ENCODE peak calls at places on chromosomes 3 and 15, in six cellular contexts. Z is astrocyte, F is PC-3, R is GM23338, C is MM.1S, U is HCT116. Q is an unnamed sample.

GRCh38 chr3:134937256-134938023 is 142.4 kb downstream of the EPHB1 start:
- DNase-seq in F (no peak), R (peak), Z (no peak), U (no peak), C (no peak), Q (no peak)

GRCh38 chr3:112319516-112320276 is 13.3 kb upstream of the CD200 start:
- DNase-seq in U (no peak), C (no peak), R (no peak), Z (no peak), F (no peak), Q (no peak)

GRCh38 chr3:52153389-52154096 is 680 bp downstream of the POC1A start:
- DNase-seq in U (peak), C (peak), R (peak), Z (no peak), F (peak), Q (peak)

GRCh38 chr3:151199569-151200438 is 3.2 kb downstream of the GPR171 start:
- DNase-seq in F (no peak), C (no peak), Z (no peak), U (no peak), R (no peak), Q (no peak)

GRCh38 chr15:88187195-88187594 is 69.3 kb downstream of the NTRK3 start:
- DNase-seq in C (peak), Z (no peak), U (no peak), R (no peak), F (peak), Q (no peak)

GRCh38 chr3:126149960-126150515 is 30.3 kb downstream of the ALDH1L1 start:
- DNase-seq in U (no peak), F (no peak), R (no peak), Z (no peak), C (no peak), Q (no peak)

GRCh38 chr3:76010252-76010651 is 224.9 kb upstream of the ZNF717 start:
- DNase-seq in Z (no peak), F (no peak), U (no peak), C (no peak), R (no peak), Q (no peak)

GRCh38 chr3:96760956-96761355 is 53.4 kb upstream of the EPHA6 start:
- DNase-seq in C (no peak), U (no peak), F (no peak), Z (no peak), R (no peak), Q (no peak)

GRCh38 chr3:59425942-59426341 is 376.1 kb upstream of the CFAP20DC start:
- DNase-seq in C (peak), F (no peak), R (no peak), Z (no peak), U (no peak), Q (no peak)

GRCh38 chr3:134388748-134389485 is 14.7 kb upstream of the AMOTL2 start:
- DNase-seq in F (no peak), U (no peak), Z (no peak), C (no peak), R (no peak), Q (no peak)

GRCh38 chr3:133531981-133532380 is 41.5 kb upstream of the CDV3 start:
- DNase-seq in U (no peak), Z (peak), F (no peak), C (no peak), R (no peak), Q (no peak)

GRCh38 chr3:197366301-197367044 is 68.1 kb upstream of the DLG1 start:
- DNase-seq in R (no peak), C (no peak), Z (peak), F (peak), U (no peak), Q (no peak)

GRCh38 chr3:114471478-114471877 is 177.7 kb downstream of the TIGIT start:
- DNase-seq in C (no peak), F (no peak), U (no peak), R (no peak), Z (no peak), Q (no peak)

GRCh38 chr15:61841461-61841860 is 218.8 kb downstream of the VPS13C start:
- DNase-seq in Z (no peak), F (no peak), C (peak), U (no peak), R (no peak), Q (no peak)

GRCh38 chr15:78321041-78321570 is 19.0 kb upstream of the CRABP1 start:
- DNase-seq in F (no peak), U (no peak), R (peak), C (no peak), Z (no peak), Q (no peak)

GRCh38 chr3:122786067-122786466 is 7.6 kb downstream of the HSPBAP1 start:
- DNase-seq in Z (peak), R (no peak), C (no peak), F (peak), U (no peak), Q (no peak)

GRCh38 chr3:116020495-116020894 is 397.2 kb downstream of the GAP43 start:
- DNase-seq in R (no peak), U (no peak), F (no peak), Z (peak), C (no peak), Q (no peak)

GRCh38 chr15:86550075-86550474 is 470.4 kb downstream of the AGBL1 start:
- DNase-seq in F (no peak), U (no peak), R (no peak), C (no peak), Z (no peak), Q (no peak)

GRCh38 chr15:45522179-45522930 is at the start of gene SLC30A4:
- DNase-seq in R (peak), Z (peak), U (no peak), F (peak), C (peak), Q (peak)

GRCh38 chr3:102180291-102180931 is 254.4 kb upstream of the ZPLD1 start:
- DNase-seq in U (no peak), Z (peak), C (no peak), F (peak), R (no peak), Q (no peak)

GRCh38 chr15:82114660-82115059 is 68.8 kb upstream of the MEX3B start:
- DNase-seq in F (no peak), Z (no peak), U (no peak), R (no peak), C (no peak), Q (no peak)

GRCh38 chr15:62559049-62559733 is 394.1 kb upstream of the C2CD4B start:
- DNase-seq in U (no peak), F (no peak), Z (peak), R (no peak), C (no peak), Q (no peak)

GRCh38 chr15:89111961-89112340 is 23.7 kb downstream of the ABHD2 start:
- DNase-seq in U (no peak), F (no peak), R (no peak), C (no peak), Z (no peak), Q (no peak)

GRCh38 chr3:32452009-32452408 is 50.6 kb downstream of the CMTM6 start:
- DNase-seq in R (no peak), F (no peak), C (no peak), Z (no peak), U (no peak), Q (no peak)

GRCh38 chr15:79535536-79535935 is 103.4 kb downstream of the MINAR1 start:
- DNase-seq in F (no peak), Z (peak), U (no peak), R (no peak), C (no peak), Q (no peak)

GRCh38 chr15:66293419-66294156 is at the start of gene DIS3L:
- DNase-seq in R (peak), C (peak), Z (peak), U (no peak), F (peak), Q (peak)

GRCh38 chr3:185729335-185729715 is 95.5 kb downstream of the IGF2BP2 start:
- DNase-seq in F (peak), R (no peak), U (no peak), C (no peak), Z (peak), Q (no peak)

GRCh38 chr15:42140383-42141070 is 15.9 kb downstream of the PLA2G4F start:
- DNase-seq in F (no peak), U (no peak), C (no peak), Z (no peak), R (no peak), Q (no peak)

GRCh38 chr15:88115529-88116152 is 140.9 kb downstream of the NTRK3 start:
- DNase-seq in C (no peak), R (no peak), U (no peak), Z (peak), F (no peak), Q (no peak)

GRCh38 chr3:140113983-140114923 is 179.3 kb downstream of the CLSTN2 start:
- DNase-seq in U (no peak), R (no peak), Z (no peak), F (no peak), C (no peak), Q (no peak)

GRCh38 chr3:188689101-188689574 is 482.6 kb upstream of the TPRG1 start:
- DNase-seq in U (no peak), R (no peak), Z (peak), C (no peak), F (no peak), Q (no peak)

GRCh38 chr3:19384868-19385267 is 236.6 kb downstream of the KCNH8 start:
- DNase-seq in R (no peak), Z (no peak), C (peak), F (no peak), U (no peak), Q (no peak)

DNA sequence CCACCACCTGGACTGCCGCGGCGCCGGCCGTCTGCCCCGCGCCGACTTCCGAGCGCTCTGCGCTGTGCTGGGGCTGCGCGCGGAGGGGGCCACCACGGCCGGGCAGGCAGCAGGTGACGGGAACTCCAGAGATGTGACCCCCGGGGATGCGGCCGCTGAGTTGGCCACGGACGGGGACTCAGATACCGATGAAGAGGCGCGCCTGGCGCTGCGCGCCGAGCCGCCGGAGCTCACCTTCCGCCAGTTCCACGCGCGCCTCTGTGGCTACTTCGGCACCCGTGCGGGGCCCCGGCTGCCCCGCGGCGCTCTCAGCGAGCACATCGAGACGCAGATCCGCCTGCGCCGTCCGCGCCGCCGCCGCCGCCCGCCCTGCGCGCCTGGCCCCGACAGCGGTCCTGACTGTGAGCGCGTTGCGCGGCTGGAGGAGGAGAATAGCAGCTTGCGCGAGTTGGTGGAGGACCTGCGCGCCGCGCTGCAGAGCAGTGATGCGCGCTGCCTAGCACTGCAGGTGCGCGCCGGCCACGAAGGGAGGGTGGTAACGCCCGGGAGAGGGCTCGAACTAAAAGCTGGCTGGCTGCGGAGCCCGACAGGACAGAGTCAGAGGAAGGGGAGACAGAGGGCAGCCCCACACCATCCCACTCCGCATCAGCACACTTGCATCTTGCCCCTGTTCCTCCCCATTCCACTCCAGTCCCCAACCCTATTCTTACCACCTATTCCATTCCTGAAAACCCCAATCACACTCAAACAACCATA is 891 bp downstream of the EFCC1 start:
- DNase-seq in R (peak), Z (no peak), U (no peak), C (no peak), F (no peak), Q (no peak)
- TF ChIP-seq EZH2 in R (peak), Z (peak), U (no peak), C (no peak), F (no peak), Q (no peak)

GRCh38 chr15:68431792-68432401 is at the start of gene ITGA11:
- DNase-seq in R (peak), C (peak), U (no peak), F (peak), Z (peak), Q (no peak)
- TF ChIP-seq EZH2 in R (peak), C (no peak), U (no peak), F (no peak), Z (no peak), Q (no peak)

GRCh38 chr3:141860766-141861513 is 15.5 kb upstream of the ATP1B3 start:
- DNase-seq in C (no peak), F (no peak), R (no peak), U (no peak), Z (peak), Q (no peak)
- TF ChIP-seq EZH2 in C (no peak), F (no peak), R (no peak), U (no peak), Z (no peak), Q (no peak)

GRCh38 chr3:9549600-9549999 is 4.0 kb downstream of the LHFPL4 start:
- DNase-seq in F (no peak), Z (no peak), C (no peak), U (no peak), R (no peak), Q (no peak)

GRCh38 chr3:9550999-9551398 is 2.6 kb downstream of the LHFPL4 start:
- DNase-seq in R (peak), F (no peak), C (no peak), U (no peak), Z (no peak), Q (no peak)

GRCh38 chr3:9552252-9552999 is 1.2 kb downstream of the LHFPL4 start:
- DNase-seq in R (peak), F (peak), Z (peak), C (no peak), U (no peak), Q (peak)

GRCh38 chr3:9553021-9553948 is at the start of gene LHFPL4:
- DNase-seq in Z (no peak), F (no peak), U (no peak), R (peak), C (no peak), Q (no peak)

GRCh38 chr3:9553949-9554513 is 409 bp upstream of the LHFPL4 start:
- DNase-seq in R (peak), U (no peak), C (no peak), Z (no peak), F (no peak), Q (no peak)
- TF ChIP-seq EZH2 in R (no peak), U (no peak), C (no peak), Z (no peak), F (no peak), Q (no peak)

GRCh38 chr3:147423601-147424324 is 14.6 kb downstream of the ZIC1 start:
- DNase-seq in F (no peak), Z (no peak), R (peak), C (no peak), U (no peak), Q (no peak)
- TF ChIP-seq EZH2 in F (no peak), Z (peak), R (peak), C (no peak), U (no peak), Q (no peak)

DNA sequence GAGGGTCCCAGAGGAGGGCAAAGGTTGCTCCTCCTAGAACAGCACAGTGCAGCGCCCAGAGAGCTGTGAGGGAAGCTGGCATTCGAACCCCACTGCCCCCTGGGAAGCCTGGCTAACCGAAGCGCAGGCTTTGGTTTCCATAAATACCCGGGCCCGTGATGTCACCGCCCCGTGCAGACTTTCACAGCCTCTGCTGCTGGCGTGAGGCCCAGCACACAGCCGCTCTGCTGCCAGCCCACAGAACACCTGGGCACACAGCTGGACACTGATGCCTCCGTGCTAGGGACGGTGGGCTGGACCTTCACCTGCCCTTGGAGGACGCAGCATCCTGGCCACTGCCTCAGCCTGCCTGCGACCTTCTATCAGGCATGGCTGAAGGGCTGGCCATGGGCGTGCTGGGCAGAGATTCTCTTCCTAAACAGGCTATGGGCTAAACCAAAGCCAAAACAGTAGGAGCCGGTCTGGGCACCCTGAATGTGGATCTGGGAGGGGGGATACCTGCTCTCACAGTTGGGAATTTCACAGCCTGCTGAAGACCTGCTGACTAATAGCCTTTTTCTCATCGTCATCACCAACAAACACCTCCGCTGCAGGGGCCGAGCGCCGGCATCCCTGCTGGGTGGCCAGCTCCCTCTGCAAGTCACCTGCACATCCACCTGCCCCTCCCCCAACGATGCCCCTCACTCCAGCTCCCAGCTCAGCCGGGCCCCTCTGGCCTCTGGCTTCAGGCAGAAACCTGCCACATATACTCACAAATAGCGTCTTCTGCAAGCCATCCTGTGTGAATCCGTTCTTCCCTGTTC is 789 bp downstream of the IQSEC1 start:
- DNase-seq in C (peak), Z (no peak), U (no peak), R (peak), F (no peak), Q (peak)
- TF ChIP-seq EZH2 in C (no peak), Z (no peak), U (no peak), R (no peak), F (no peak), Q (no peak)

GRCh38 chr3:42503251-42503924 is 945 bp downstream of the VIPR1 start:
- DNase-seq in U (no peak), C (no peak), F (no peak), Z (no peak), R (no peak), Q (no peak)

GRCh38 chr3:42500909-42501308 is 1.5 kb upstream of the VIPR1 start:
- DNase-seq in Z (no peak), U (no peak), R (peak), C (no peak), F (no peak), Q (no peak)

GRCh38 chr3:42502429-42503250 is at the start of gene VIPR1:
- DNase-seq in Z (no peak), C (peak), U (peak), R (peak), F (peak), Q (no peak)

GRCh38 chr3:42501321-42501680 is 1.1 kb upstream of the VIPR1 start:
- DNase-seq in C (no peak), F (no peak), U (no peak), Z (no peak), R (peak), Q (no peak)

DNA sequence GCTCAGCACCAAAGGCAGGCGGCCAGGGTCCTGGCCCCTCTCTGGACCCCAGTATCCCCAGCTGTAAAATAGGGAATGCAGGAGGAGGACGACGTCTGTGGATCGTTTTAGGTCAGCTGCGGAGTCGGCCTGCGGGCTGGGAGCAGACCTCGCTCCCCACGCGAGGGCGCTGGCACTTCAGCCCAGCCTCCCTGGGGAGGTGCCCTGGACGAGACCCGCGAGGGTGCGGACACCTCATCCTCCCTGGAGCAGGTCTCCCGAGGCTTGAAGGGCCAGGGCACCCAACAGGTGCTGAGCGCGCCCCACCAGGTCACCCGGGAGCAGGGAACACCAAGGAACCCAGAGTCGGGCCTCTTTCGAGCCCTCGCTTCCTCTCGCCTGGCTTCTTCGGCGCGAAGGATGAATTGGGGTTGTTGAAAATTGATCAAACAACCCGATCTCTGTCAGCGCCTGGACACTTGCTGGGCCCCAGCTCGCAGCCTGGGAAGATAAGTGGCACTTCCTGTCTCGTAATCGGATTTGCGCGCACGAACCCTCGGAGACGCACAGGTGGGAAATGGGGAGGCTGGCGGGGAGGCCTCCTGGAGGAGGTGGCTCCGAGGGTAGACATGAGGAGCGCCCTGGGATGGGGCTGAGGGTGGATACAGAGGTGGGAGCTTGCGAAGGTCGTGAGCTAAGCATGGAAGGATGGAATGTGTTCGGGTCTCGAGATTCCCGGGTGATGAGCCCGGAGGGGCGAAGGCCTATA is 588 bp upstream of the VIPR1 start:
- DNase-seq in R (peak), Z (no peak), U (no peak), F (peak), C (peak), Q (no peak)
- TF ChIP-seq EZH2 in R (peak), Z (peak), U (no peak), F (no peak), C (no peak), Q (no peak)

DNA sequence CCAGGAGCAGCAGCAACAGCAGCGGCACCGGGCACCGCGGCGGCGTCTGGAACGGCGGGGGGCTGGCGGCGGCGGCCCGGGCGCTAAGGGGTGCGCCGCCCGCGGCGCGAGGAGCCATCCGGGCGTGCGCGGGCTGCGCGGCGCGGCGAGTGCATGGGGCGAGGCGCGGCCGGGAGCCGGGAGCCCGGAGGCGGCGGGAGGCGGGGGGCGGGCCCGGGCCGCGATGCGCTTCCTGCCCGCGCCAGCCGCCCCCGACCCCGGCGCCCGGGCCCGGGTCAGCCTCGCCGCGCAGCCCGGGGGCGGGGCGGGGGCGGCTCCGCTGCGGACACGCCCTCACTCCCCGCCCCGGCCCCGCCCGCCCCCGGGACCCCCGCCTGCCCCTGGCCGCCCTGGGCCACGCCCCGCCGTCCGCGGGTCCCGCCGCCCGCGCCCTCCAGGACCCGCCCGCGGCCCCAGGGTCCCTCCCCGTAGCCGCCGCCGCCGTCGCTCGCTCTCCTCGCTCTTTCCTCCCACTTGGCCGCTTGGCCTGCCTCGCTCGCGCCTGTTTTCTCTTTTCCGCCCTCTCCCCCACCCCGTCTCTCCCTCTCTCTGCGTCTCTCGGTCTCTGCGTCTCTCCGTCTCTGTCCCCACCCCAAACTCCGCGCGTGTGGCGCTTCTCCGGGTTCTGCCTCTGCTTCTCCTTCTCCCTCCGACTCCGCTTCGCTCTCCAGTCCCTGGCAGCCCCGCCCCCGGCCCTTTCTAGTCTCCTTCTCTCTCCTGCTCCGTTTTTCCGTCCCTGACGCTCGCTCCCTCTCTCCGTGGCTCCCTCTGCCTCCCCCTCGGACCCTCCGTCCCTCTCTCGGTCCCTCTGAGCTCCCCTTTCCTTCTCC is at the start of gene PLXND1:
- DNase-seq in C (peak), U (no peak), R (peak), F (peak), Z (peak), Q (peak)
- TF ChIP-seq EZH2 in C (no peak), U (no peak), R (no peak), F (no peak), Z (no peak), Q (no peak)

GRCh38 chr15:52789601-52790165 is 453 bp downstream of the ONECUT1 start:
- DNase-seq in C (no peak), R (peak), Z (peak), U (no peak), F (no peak), Q (peak)
- TF ChIP-seq EZH2 in C (no peak), R (peak), Z (no peak), U (no peak), F (no peak), Q (no peak)